ENCODE peak calls at places on chromosomes 13 and 19, in eight cellular contexts. S is T-helper 17 cell; A is NCI-H345; F is skeletal muscle cell; C is activated T-helper 1 cell treated with anti-CD3 and anti-CD28 coated beads, Interleukin-2, amount 50 U/mL, for 16 hours; M is stromal cell of bone marrow; B is NCI-H460; G is breast epithelium. N is an unnamed sample.

GRCh38 chr13:102788683-102789082 is 10.1 kb downstream of the POGLUT2 start:
- DNase-seq in A (no peak), G (no peak), S (no peak), F (no peak), M (no peak), B (no peak), C (no peak), N (no peak)

GRCh38 chr13:77516342-77516789 is 19.1 kb upstream of the SCEL start:
- DNase-seq in A (no peak), S (no peak), F (no peak), B (no peak), C (no peak), M (peak; percentile 49), G (no peak), N (no peak)

GRCh38 chr13:97435794-97436193 is 1.8 kb downstream of the RAP2A start:
- DNase-seq in G (no peak), F (no peak), A (no peak), S (no peak), C (no peak), M (no peak), B (no peak), N (no peak)

GRCh38 chr19:8526345-8527062 is 12.5 kb upstream of the ZNF414 start:
- DNase-seq in A (peak; percentile 91), B (peak; percentile 86), F (peak; percentile 66), S (no peak), G (peak; percentile 94), M (peak; percentile 83), C (no peak), N (peak; percentile 51)

GRCh38 chr19:30626567-30626966 is 254.4 kb downstream of the ZNF536 start:
- DNase-seq in B (no peak), S (no peak), F (no peak), G (no peak), M (no peak), A (no peak), C (no peak), N (no peak)

GRCh38 chr19:15141143-15141542 is 33.9 kb downstream of the SYDE1 start:
- DNase-seq in S (no peak), F (no peak), A (no peak), G (no peak), C (no peak), M (no peak), B (no peak), N (no peak)

GRCh38 chr19:49746206-49746958 is 16.7 kb downstream of the TSKS start:
- DNase-seq in S (peak; percentile 41), F (no peak), G (no peak), M (no peak), C (no peak), A (no peak), B (no peak), N (no peak)

GRCh38 chr13:111027481-111028439 is 87.3 kb upstream of the ARHGEF7 start:
- DNase-seq in A (no peak), C (no peak), S (no peak), F (no peak), G (no peak), M (peak; percentile 52), B (no peak), N (no peak)

GRCh38 chr19:47512183-47512947 is 2.5 kb downstream of the NAPA start:
- DNase-seq in S (no peak), B (no peak), C (no peak), G (no peak), A (no peak), F (no peak), M (peak; percentile 54), N (no peak)

GRCh38 chr19:14954071-14954655 is 12.9 kb downstream of the OR7C2 start:
- DNase-seq in B (no peak), C (no peak), M (no peak), A (no peak), F (no peak), G (no peak), S (no peak), N (no peak)

GRCh38 chr13:66618702-66619101 is 611.4 kb downstream of the PCDH9 start:
- DNase-seq in A (peak; percentile 11), F (peak; percentile 33), B (peak; percentile 25), C (no peak), M (peak; percentile 14), S (no peak), G (no peak), N (peak; percentile 4)

GRCh38 chr19:39308531-39309304 is 11.9 kb downstream of the LRFN1 start:
- DNase-seq in C (no peak), B (no peak), G (no peak), A (no peak), S (no peak), M (no peak), F (no peak), N (no peak)

GRCh38 chr13:41917641-41918040 is 43.3 kb downstream of the VWA8 start:
- DNase-seq in F (peak; percentile 79), C (no peak), M (no peak), B (no peak), A (no peak), G (no peak), S (no peak), N (peak; percentile 76)

GRCh38 chr13:112791662-112792440 is 102.0 kb downstream of the ATP11A start:
- DNase-seq in C (no peak), S (no peak), A (peak; percentile 47), M (no peak), G (no peak), F (no peak), B (no peak), N (no peak)

GRCh38 chr13:98397221-98397620 is 179.7 kb downstream of the STK24 start:
- DNase-seq in S (no peak), G (no peak), F (no peak), C (no peak), B (no peak), A (no peak), M (no peak), N (no peak)

GRCh38 chr19:31491246-31491645 is 142.0 kb upstream of the TSHZ3 start:
- DNase-seq in F (no peak), G (no peak), C (no peak), S (no peak), M (no peak), B (no peak), A (no peak), N (no peak)

GRCh38 chr13:67343777-67344176 is 113.6 kb upstream of the PCDH9 start:
- DNase-seq in S (no peak), A (peak; percentile 42), C (no peak), M (no peak), G (no peak), F (no peak), B (no peak), N (no peak)

GRCh38 chr19:16789238-16789637 is 40.0 kb upstream of the SIN3B start:
- DNase-seq in F (no peak), S (no peak), C (no peak), A (no peak), B (no peak), G (no peak), M (no peak), N (no peak)

GRCh38 chr19:29674374-29675119 is 9.3 kb downstream of the PLEKHF1 start:
- DNase-seq in F (no peak), M (no peak), C (no peak), B (no peak), S (no peak), G (peak; percentile 20), A (no peak), N (no peak)

GRCh38 chr19:41351339-41352245 is 2.1 kb downstream of the TGFB1 start:
- DNase-seq in F (no peak), C (peak; percentile 73), A (no peak), G (no peak), S (peak; percentile 78), B (peak; percentile 19), M (no peak), N (no peak)

GRCh38 chr13:99275093-99275469 is 16.9 kb upstream of the GPR18 start:
- DNase-seq in F (peak; percentile 40), S (no peak), C (no peak), M (peak; percentile 46), G (no peak), A (no peak), B (no peak), N (peak; percentile 47)

N was measured in AG04449.